ENCODE peak calls at places on chromosomes 7 and 10, in six cellular contexts. A is activated naive CD8-positive, alpha-beta T cell treated with anti-CD3 and anti-CD28 coated beads for 36 hours; W is activated CD8-positive, alpha-beta memory T cell treated with anti-CD3 and anti-CD28 coated beads for 4 hours; Z is NCI-H526; Y is stomach; C is pancreas. V is an unnamed sample.

GRCh38 chr10:69246581-69247312 is 26.6 kb downstream of the HKDC1 start:
- DNase-seq in A (no peak), W (no peak), Z (no peak), Y (no peak), C (no peak), V (no peak)

GRCh38 chr10:63209703-63210102 is 76.6 kb downstream of the NRBF2 start:
- DNase-seq in A (no peak), W (no peak), Z (no peak), Y (no peak), C (no peak), V (no peak)

GRCh38 chr10:77602913-77603528 is 34.6 kb downstream of the KCNMA1 start:
- DNase-seq in A (no peak), W (no peak), Z (no peak), Y (no peak), C (no peak), V (no peak)

GRCh38 chr10:102781921-102782542 is 38.3 kb downstream of the WBP1L start:
- DNase-seq in A (no peak), W (no peak), Z (no peak), Y (no peak), C (no peak), V (no peak)

GRCh38 chr7:121547341-121548092 is 151.4 kb upstream of the FAM3C start:
- DNase-seq in A (no peak), W (no peak), Z (peak), Y (no peak), C (no peak), V (peak)

GRCh38 chr7:87506243-87507180 is 31.0 kb upstream of the ABCB4 start:
- DNase-seq in A (no peak), W (no peak), Z (peak), Y (no peak), C (no peak), V (peak)

GRCh38 chr10:119597405-119598186 is 832 bp upstream of the TIAL1 start:
- DNase-seq in A (no peak), W (no peak), Z (no peak), Y (no peak), C (no peak), V (no peak)

GRCh38 chr7:110786576-110786975 is 304.4 kb upstream of the LRRN3 start:
- DNase-seq in A (no peak), W (no peak), Z (no peak), Y (no peak), C (no peak), V (peak)

GRCh38 chr7:102291056-102291915 is 4.6 kb downstream of the SH2B2 start:
- DNase-seq in A (peak), W (peak), Z (no peak), Y (no peak), C (no peak), V (no peak)

GRCh38 chr10:16891375-16892313 is 74.4 kb upstream of the RSU1 start:
- DNase-seq in A (peak), W (peak), Z (no peak), Y (peak), C (peak), V (no peak)

GRCh38 chr7:42493436-42494198 is 256.6 kb upstream of the GLI3 start:
- DNase-seq in A (peak), W (no peak), Z (no peak), Y (peak), C (peak), V (no peak)

GRCh38 chr10:69337312-69338132 is 59.2 kb downstream of the HK1 start:
- DNase-seq in A (no peak), W (no peak), Z (peak), Y (no peak), C (no peak), V (no peak)

GRCh38 chr10:100895346-100895745 is 17.4 kb upstream of the SLF2 start:
- DNase-seq in A (no peak), W (no peak), Z (no peak), Y (no peak), C (no peak), V (no peak)